ENCODE peak calls at places on chromosome 19, in five cellular contexts. One of them, this sample, is unnamed.

GRCh38 chr19:15811476-15811875 is 4.0 kb downstream of the OR10H1 start:
- DNase-seq in HAP-1: no peak
- DNase-seq in endodermal cell: no peak
- DNase-seq in NCI-H146: no peak
- DNase-seq in stimulated activated CD4-positive, alpha-beta T cell treated with anti-CD3 and anti-CD28 coated beads, TNF-alpha, amount 100 ng/mL, for 48 hours: no peak
- DNase-seq in this sample: no peak

GRCh38 chr19:38993271-38993670 is 17.7 kb upstream of the FBXO17 start:
- DNase-seq in HAP-1: no peak
- DNase-seq in endodermal cell: no peak
- DNase-seq in NCI-H146: no peak
- DNase-seq in stimulated activated CD4-positive, alpha-beta T cell treated with anti-CD3 and anti-CD28 coated beads, TNF-alpha, amount 100 ng/mL, for 48 hours: no peak
- DNase-seq in this sample: no peak

GRCh38 chr19:17555929-17556813 is 722 bp downstream of the COLGALT1 start:
- DNase-seq in HAP-1: peak; percentile 59
- DNase-seq in endodermal cell: peak; percentile 82
- DNase-seq in NCI-H146: peak; percentile 69
- DNase-seq in stimulated activated CD4-positive, alpha-beta T cell treated with anti-CD3 and anti-CD28 coated beads, TNF-alpha, amount 100 ng/mL, for 48 hours: no peak
- DNase-seq in this sample: no peak

GRCh38 chr19:6540918-6541689 is 10.3 kb downstream of the TNFSF9 start:
- DNase-seq in HAP-1: no peak
- DNase-seq in endodermal cell: no peak
- DNase-seq in NCI-H146: no peak
- DNase-seq in stimulated activated CD4-positive, alpha-beta T cell treated with anti-CD3 and anti-CD28 coated beads, TNF-alpha, amount 100 ng/mL, for 48 hours: no peak
- DNase-seq in this sample: no peak

GRCh38 chr19:11887618-11888531 is at the start of gene ZNF69:
- DNase-seq in HAP-1: peak; percentile 46
- DNase-seq in endodermal cell: peak; percentile 99
- DNase-seq in NCI-H146: peak; percentile 93
- DNase-seq in stimulated activated CD4-positive, alpha-beta T cell treated with anti-CD3 and anti-CD28 coated beads, TNF-alpha, amount 100 ng/mL, for 48 hours: peak; percentile 32
- DNase-seq in this sample: peak; percentile 4

GRCh38 chr19:51689751-51690358 is 3.3 kb upstream of the SPACA6 start:
- DNase-seq in HAP-1: peak; percentile 77
- DNase-seq in endodermal cell: peak; percentile 92
- DNase-seq in NCI-H146: peak; percentile 28
- DNase-seq in stimulated activated CD4-positive, alpha-beta T cell treated with anti-CD3 and anti-CD28 coated beads, TNF-alpha, amount 100 ng/mL, for 48 hours: no peak
- DNase-seq in this sample: no peak

GRCh38 chr19:7355151-7355845 is 6.6 kb downstream of the ARHGEF18 start:
- DNase-seq in HAP-1: no peak
- DNase-seq in endodermal cell: no peak
- DNase-seq in NCI-H146: no peak
- DNase-seq in stimulated activated CD4-positive, alpha-beta T cell treated with anti-CD3 and anti-CD28 coated beads, TNF-alpha, amount 100 ng/mL, for 48 hours: no peak
- DNase-seq in this sample: no peak

GRCh38 chr19:7482584-7483439 is 6.0 kb downstream of the PEX11G start:
- DNase-seq in HAP-1: peak; percentile 53
- DNase-seq in endodermal cell: peak; percentile 97
- DNase-seq in NCI-H146: peak; percentile 90
- DNase-seq in stimulated activated CD4-positive, alpha-beta T cell treated with anti-CD3 and anti-CD28 coated beads, TNF-alpha, amount 100 ng/mL, for 48 hours: no peak
- DNase-seq in this sample: peak; percentile 66

GRCh38 chr19:46885411-46885810 is 24.6 kb downstream of the ARHGAP35 start:
- DNase-seq in HAP-1: no peak
- DNase-seq in endodermal cell: no peak
- DNase-seq in NCI-H146: no peak
- DNase-seq in stimulated activated CD4-positive, alpha-beta T cell treated with anti-CD3 and anti-CD28 coated beads, TNF-alpha, amount 100 ng/mL, for 48 hours: no peak
- DNase-seq in this sample: no peak

GRCh38 chr19:58572026-58572817 is 913 bp downstream of the MZF1 start:
- DNase-seq in HAP-1: peak; percentile 5
- DNase-seq in endodermal cell: no peak
- DNase-seq in NCI-H146: no peak
- DNase-seq in stimulated activated CD4-positive, alpha-beta T cell treated with anti-CD3 and anti-CD28 coated beads, TNF-alpha, amount 100 ng/mL, for 48 hours: no peak
- DNase-seq in this sample: no peak

GRCh38 chr19:2790557-2791271 is 5.4 kb downstream of the THOP1 start:
- DNase-seq in HAP-1: no peak
- DNase-seq in endodermal cell: no peak
- DNase-seq in NCI-H146: no peak
- DNase-seq in stimulated activated CD4-positive, alpha-beta T cell treated with anti-CD3 and anti-CD28 coated beads, TNF-alpha, amount 100 ng/mL, for 48 hours: no peak
- DNase-seq in this sample: no peak

GRCh38 chr19:39409886-39410619 is 2.4 kb upstream of the PLEKHG2 start:
- DNase-seq in HAP-1: peak; percentile 61
- DNase-seq in endodermal cell: no peak
- DNase-seq in NCI-H146: peak; percentile 53
- DNase-seq in stimulated activated CD4-positive, alpha-beta T cell treated with anti-CD3 and anti-CD28 coated beads, TNF-alpha, amount 100 ng/mL, for 48 hours: peak; percentile 36
- DNase-seq in this sample: peak; percentile 15

GRCh38 chr19:30011051-30011578 is 69.1 kb downstream of the URI1 start:
- DNase-seq in HAP-1: no peak
- DNase-seq in endodermal cell: peak; percentile 61
- DNase-seq in NCI-H146: no peak
- DNase-seq in stimulated activated CD4-positive, alpha-beta T cell treated with anti-CD3 and anti-CD28 coated beads, TNF-alpha, amount 100 ng/mL, for 48 hours: no peak
- DNase-seq in this sample: no peak

GRCh38 chr19:29681422-29682235 is 16.4 kb downstream of the PLEKHF1 start:
- DNase-seq in HAP-1: no peak
- DNase-seq in endodermal cell: no peak
- DNase-seq in NCI-H146: no peak
- DNase-seq in stimulated activated CD4-positive, alpha-beta T cell treated with anti-CD3 and anti-CD28 coated beads, TNF-alpha, amount 100 ng/mL, for 48 hours: no peak
- DNase-seq in this sample: no peak

GRCh38 chr19:747432-748273 is 3.3 kb upstream of the MISP start:
- DNase-seq in HAP-1: no peak
- DNase-seq in endodermal cell: no peak
- DNase-seq in NCI-H146: no peak
- DNase-seq in stimulated activated CD4-positive, alpha-beta T cell treated with anti-CD3 and anti-CD28 coated beads, TNF-alpha, amount 100 ng/mL, for 48 hours: no peak
- DNase-seq in this sample: no peak

GRCh38 chr19:6737873-6738725 is 719 bp upstream of the GPR108 start:
- DNase-seq in HAP-1: no peak
- DNase-seq in endodermal cell: no peak
- DNase-seq in NCI-H146: peak; percentile 45
- DNase-seq in stimulated activated CD4-positive, alpha-beta T cell treated with anti-CD3 and anti-CD28 coated beads, TNF-alpha, amount 100 ng/mL, for 48 hours: peak; percentile 72
- DNase-seq in this sample: peak; percentile 20

GRCh38 chr19:5989388-5990074 is 11.6 kb upstream of the RANBP3 start:
- DNase-seq in HAP-1: no peak
- DNase-seq in endodermal cell: no peak
- DNase-seq in NCI-H146: no peak
- DNase-seq in stimulated activated CD4-positive, alpha-beta T cell treated with anti-CD3 and anti-CD28 coated beads, TNF-alpha, amount 100 ng/mL, for 48 hours: no peak
- DNase-seq in this sample: no peak

This sample was measured in COR-L47.